ENCODE peak calls at places on chromosomes 11 and 22, in eight cellular contexts. F, W, T, U, S, V, X and J are unnamed samples.

GRCh38 chr11:36069576-36070214 is 125.8 kb downstream of the LDLRAD3 start:
- DNase-seq in F (no peak), W (no peak), T (no peak), U (no peak), S (no peak), V (peak; percentile 28), X (peak; percentile 36), J (peak; percentile 40)

GRCh38 chr11:117026593-117027330 is 71.5 kb downstream of the SIK3 start:
- DNase-seq in F (peak; percentile 90), W (peak; percentile 89), T (peak; percentile 90), U (peak; percentile 89), S (no peak), V (peak; percentile 91), X (no peak), J (peak; percentile 54)

GRCh38 chr11:113161671-113162589 is 152.5 kb upstream of the TTC12 start:
- DNase-seq in F (no peak), W (no peak), T (no peak), U (no peak), S (no peak), V (no peak), X (no peak), J (no peak)

GRCh38 chr22:40605676-40606250 is 30.8 kb downstream of the MRTFA start:
- DNase-seq in F (peak; percentile 42), W (peak; percentile 29), T (peak; percentile 12), U (peak; percentile 58), S (no peak), V (no peak), X (no peak), J (no peak)

GRCh38 chr11:60345489-60345888 is 18.4 kb downstream of the MS4A6E start:
- DNase-seq in F (no peak), W (peak; percentile 26), T (no peak), U (no peak), S (peak; percentile 54), V (peak; percentile 54), X (no peak), J (no peak)

GRCh38 chr11:77029829-77030228 is 4.4 kb upstream of the B3GNT6 start:
- DNase-seq in F (no peak), W (no peak), T (no peak), U (no peak), S (no peak), V (peak; percentile 9), X (no peak), J (no peak)

GRCh38 chr11:47130541-47130940 is 46.1 kb downstream of the ARFGAP2 start:
- DNase-seq in F (no peak), W (no peak), T (no peak), U (no peak), S (no peak), V (no peak), X (no peak), J (no peak)

GRCh38 chr11:73249304-73249703 is 22.8 kb upstream of the P2RY6 start:
- DNase-seq in F (peak; percentile 22), W (no peak), T (no peak), U (peak; percentile 86), S (no peak), V (peak; percentile 33), X (no peak), J (no peak)

GRCh38 chr11:105244157-105244820 is 104.7 kb upstream of the CARD18 start:
- DNase-seq in F (peak; percentile 98), W (peak; percentile 93), T (peak; percentile 98), U (peak; percentile 96), S (peak; percentile 94), V (peak; percentile 92), X (no peak), J (peak; percentile 42)

GRCh38 chr22:44437493-44438015 is 60.5 kb downstream of the RTL6 start:
- DNase-seq in F (peak; percentile 23), W (peak; percentile 77), T (no peak), U (peak; percentile 58), S (no peak), V (peak; percentile 29), X (no peak), J (no peak)

GRCh38 chr22:21942407-21942895 is 10.2 kb downstream of the PPM1F start:
- DNase-seq in F (peak; percentile 88), W (peak; percentile 94), T (peak; percentile 85), U (peak; percentile 86), S (peak; percentile 97), V (peak; percentile 87), X (no peak), J (peak; percentile 44)

GRCh38 chr22:22887621-22888503 is at the start of gene IGLL5:
- DNase-seq in F (no peak), W (no peak), T (no peak), U (no peak), S (no peak), V (no peak), X (no peak), J (no peak)

GRCh38 chr11:44622190-44622650 is 56.8 kb downstream of the CD82 start:
- DNase-seq in F (no peak), W (no peak), T (no peak), U (no peak), S (no peak), V (no peak), X (no peak), J (no peak)

GRCh38 chr11:44623321-44623715 is 57.9 kb downstream of the CD82 start:
- DNase-seq in F (no peak), W (no peak), T (no peak), U (no peak), S (peak; percentile 77), V (no peak), X (no peak), J (no peak)

GRCh38 chr11:44622721-44623258 is 57.3 kb downstream of the CD82 start:
- DNase-seq in F (no peak), W (no peak), T (no peak), U (no peak), S (no peak), V (no peak), X (no peak), J (no peak)

GRCh38 chr11:44624761-44625221 is 59.3 kb downstream of the CD82 start:
- DNase-seq in F (no peak), W (no peak), T (no peak), U (no peak), S (no peak), V (no peak), X (no peak), J (no peak)

DNA sequence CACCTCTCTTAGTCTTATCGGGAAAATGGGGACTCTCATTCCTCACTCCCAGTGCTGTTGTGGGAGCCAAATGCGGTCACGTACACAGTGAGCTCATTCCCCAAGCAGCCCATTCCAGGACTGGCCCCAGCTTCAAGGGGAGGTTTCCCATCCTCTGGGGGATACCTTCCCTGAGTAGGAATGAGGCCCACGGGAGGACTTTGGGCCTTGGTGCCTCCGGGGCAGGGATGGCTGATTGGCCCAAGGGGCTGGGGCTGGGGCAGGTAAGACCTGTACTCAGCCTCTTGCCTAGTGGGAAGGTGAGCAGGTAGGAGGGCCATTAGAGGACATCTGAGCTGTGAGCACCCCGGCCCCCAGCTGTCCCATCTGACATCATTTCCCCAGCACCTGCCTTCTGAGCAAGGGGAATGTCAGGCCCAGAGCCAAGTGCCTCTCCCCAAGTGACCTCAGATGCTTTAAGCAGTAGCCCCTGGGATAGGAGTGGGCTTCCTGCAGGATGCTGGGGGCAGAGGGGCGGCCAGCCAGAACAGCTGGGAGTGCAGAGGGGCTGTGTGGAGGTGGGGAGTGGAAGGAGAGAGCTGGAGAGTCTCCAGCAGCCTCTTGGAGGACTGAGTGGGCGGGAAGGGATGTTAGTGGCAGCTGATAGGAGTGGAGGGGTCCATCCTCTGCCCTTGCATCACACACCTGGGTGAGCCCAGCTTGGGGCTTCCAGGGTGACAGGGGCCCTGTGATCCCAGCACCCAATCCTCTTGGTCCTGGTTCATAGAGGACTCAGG is 58.4 kb downstream of the CD82 start:
- DNase-seq in F (peak; percentile 43), W (no peak), T (no peak), U (peak; percentile 36), S (peak; percentile 52), V (no peak), X (no peak), J (no peak)
- H3K9ac ChIP-seq in F (no peak overlapping the region), W (no peak overlapping the region), T (no peak overlapping the region), U (no peak overlapping the region), S (no peak overlapping the region), V (no peak overlapping the region), X (no peak overlapping the region), J (no peak overlapping the region)

GRCh38 chr22:45844949-45845613 is 131.9 kb downstream of the WNT7B start:
- DNase-seq in F (no peak), W (no peak), T (no peak), U (peak; percentile 44), S (no peak), V (no peak), X (peak; percentile 45), J (no peak)
- H3K9ac ChIP-seq in F (no peak overlapping the region), W (no peak overlapping the region), T (no peak overlapping the region), U (peak overlapping the region; percentile 19), S (no peak overlapping the region), V (no peak overlapping the region), X (no peak overlapping the region), J (no peak overlapping the region)

DNA sequence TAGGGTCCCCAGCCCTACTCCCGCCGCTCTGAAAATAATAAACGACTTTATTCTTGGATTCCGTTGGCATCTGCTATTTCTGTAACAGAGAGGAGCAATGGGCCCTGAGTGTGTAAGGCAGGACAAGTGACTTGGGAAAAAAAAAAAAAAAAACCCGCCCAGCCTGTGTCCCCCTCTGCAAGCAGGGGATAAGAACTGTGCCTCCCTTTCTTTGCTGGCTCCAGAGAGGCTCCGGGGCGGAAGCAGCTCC is 464 bp upstream of the DNAJC4 start:
- DNase-seq in F (no peak), W (no peak), T (no peak), U (no peak), S (no peak), V (no peak), X (no peak), J (no peak)
- H3K9ac ChIP-seq in F (peak overlapping the region; percentile 5), W (peak overlapping the region; percentile 79), T (no peak overlapping the region), U (peak overlapping the region; percentile 85), S (peak overlapping the region; percentile 69), V (peak overlapping the region; percentile 71), X (no peak overlapping the region), J (peak overlapping the region; percentile 88)

DNA sequence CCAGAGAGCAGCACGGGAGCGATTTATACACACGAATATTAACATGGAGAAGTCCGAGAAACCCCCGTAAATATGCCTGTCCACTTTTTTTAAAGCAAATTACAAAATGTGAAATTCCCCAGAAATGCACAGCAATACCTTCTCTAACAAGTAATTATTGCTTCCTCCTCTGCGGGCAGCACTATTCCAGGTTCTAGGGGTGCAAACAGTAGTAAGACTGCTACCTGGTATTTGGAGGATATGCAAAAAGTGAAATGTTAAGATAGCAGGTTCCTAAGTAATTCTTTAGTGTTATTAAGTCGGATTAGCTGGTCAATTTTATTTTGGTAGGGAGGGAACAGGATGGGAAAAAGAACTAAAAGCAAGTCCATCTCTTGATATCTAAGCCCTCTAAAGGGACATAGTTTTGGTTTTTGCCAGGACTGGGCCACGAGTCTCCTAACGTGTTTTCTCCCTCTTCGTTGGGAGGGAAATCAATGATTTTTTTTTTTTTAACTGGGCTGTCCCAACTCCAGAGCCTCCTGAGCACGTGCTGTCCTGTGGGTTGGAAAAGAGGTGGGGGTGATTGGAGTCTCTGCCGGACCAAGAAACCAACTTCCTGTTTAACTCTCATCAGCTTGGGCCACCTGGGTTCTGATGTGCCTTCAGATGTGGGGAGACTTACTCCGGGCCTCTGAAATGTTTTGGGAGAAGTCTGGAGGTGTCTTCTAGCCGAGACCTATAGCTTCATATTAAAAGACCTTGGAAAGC is 1.7 kb upstream of the XBP1 start:
- DNase-seq in F (no peak), W (no peak), T (no peak), U (no peak), S (peak; percentile 21), V (no peak), X (no peak), J (no peak)
- H3K9ac ChIP-seq in F (no peak overlapping the region), W (peak overlapping the region; percentile 100), T (no peak overlapping the region), U (no peak overlapping the region), S (peak overlapping the region; percentile 7), V (peak overlapping the region; percentile 100), X (no peak overlapping the region), J (peak overlapping the region; percentile 56)

GRCh38 chr11:727281-727701 is 20.0 kb upstream of the TALDO1 start:
- DNase-seq in F (no peak), W (peak; percentile 29), T (no peak), U (no peak), S (no peak), V (no peak), X (no peak), J (no peak)
- H3K9ac ChIP-seq in F (no peak overlapping the region), W (peak overlapping the region; percentile 68), T (no peak overlapping the region), U (no peak overlapping the region), S (no peak overlapping the region), V (peak overlapping the region; percentile 55), X (peak overlapping the region; percentile 68), J (no peak overlapping the region)